ENCODE peak calls at places on chromosomes 1 and 21, in four cellular contexts. R is CD8-positive, alpha-beta T cell; K is AG10803; O is lower lobe of right lung. S is an unnamed sample.

GRCh38 chr1:19179597-19180271 is 30.3 kb downstream of the UBR4 start:
- DNase-seq in R (peak), K (peak), O (no peak), S (no peak)

GRCh38 chr1:56297191-56297590 is 282.2 kb downstream of the PLPP3 start:
- DNase-seq in R (no peak), K (peak), O (no peak), S (no peak)

GRCh38 chr1:204560590-204560989 is 44.4 kb downstream of the MDM4 start:
- DNase-seq in R (no peak), K (peak), O (no peak), S (peak)

GRCh38 chr1:46747683-46748288 is 28.9 kb upstream of the EFCAB14 start:
- DNase-seq in R (no peak), K (peak), O (no peak), S (peak)

GRCh38 chr1:201827321-201828281 is 1.4 kb upstream of the IPO9 start:
- DNase-seq in R (no peak), K (peak), O (no peak), S (no peak)

GRCh38 chr1:77400781-77401180 is 119.0 kb downstream of the AK5 start:
- DNase-seq in R (no peak), K (no peak), O (no peak), S (no peak)

GRCh38 chr1:226123591-226124471 is 61.3 kb downstream of the H3-3A start:
- DNase-seq in R (no peak), K (no peak), O (no peak), S (peak)

GRCh38 chr1:183089025-183089639 is 65.9 kb downstream of the LAMC1 start:
- DNase-seq in R (no peak), K (no peak), O (no peak), S (no peak)

GRCh38 chr1:19606817-19607706 is 37.0 kb upstream of the NBL1 start:
- DNase-seq in R (peak), K (peak), O (no peak), S (no peak)

GRCh38 chr1:222375656-222376055 is 172.2 kb downstream of the HHIPL2 start:
- DNase-seq in R (no peak), K (no peak), O (no peak), S (no peak)

GRCh38 chr1:227946624-227947424 is 908 bp downstream of the WNT9A start:
- DNase-seq in R (peak), K (peak), O (peak), S (peak)

GRCh38 chr1:233543338-233544255 is 70.3 kb upstream of the KCNK1 start:
- DNase-seq in R (no peak), K (peak), O (no peak), S (peak)

GRCh38 chr1:41109316-41110263 is 88.1 kb upstream of the SLFNL1 start:
- DNase-seq in R (no peak), K (peak), O (no peak), S (peak)

GRCh38 chr1:108590947-108591346 is 31.0 kb downstream of the EEIG2 start:
- DNase-seq in R (no peak), K (peak), O (no peak), S (peak)

GRCh38 chr1:7313081-7313546 is 458.0 kb upstream of the VAMP3 start:
- DNase-seq in R (no peak), K (no peak), O (no peak), S (peak)

GRCh38 chr1:61081637-61082335 is 575 bp upstream of the NFIA start:
- DNase-seq in R (peak), K (peak), O (peak), S (peak)

GRCh38 chr1:45205000-45205909 is 1.1 kb downstream of the ZSWIM5 start:
- DNase-seq in R (peak), K (peak), O (peak), S (peak)

GRCh38 chr1:15337656-15338402 is 71.9 kb upstream of the EFHD2 start:
- DNase-seq in R (no peak), K (peak), O (peak), S (peak)

GRCh38 chr1:91569411-91570104 is 68.9 kb downstream of the CDC7 start:
- DNase-seq in R (no peak), K (peak), O (peak), S (peak)

GRCh38 chr21:36615274-36615964 is 83.5 kb upstream of the SIM2 start:
- DNase-seq in R (no peak), K (no peak), O (no peak), S (peak)

GRCh38 chr1:111538343-111539035 is 35.1 kb upstream of the ADORA3 start:
- DNase-seq in R (no peak), K (peak), O (no peak), S (peak)

GRCh38 chr1:183841950-183842816 is 37.3 kb downstream of the RGL1 start:
- DNase-seq in R (no peak), K (peak), O (no peak), S (peak)

GRCh38 chr1:54314691-54315455 is 91.3 kb downstream of the SSBP3 start:
- DNase-seq in R (no peak), K (no peak), O (no peak), S (no peak)

GRCh38 chr21:38567577-38568360 is 69.5 kb upstream of the ERG start:
- DNase-seq in R (no peak), K (peak), O (no peak), S (peak)

GRCh38 chr1:42968654-42969053 is 10.0 kb upstream of the SLC2A1 start:
- DNase-seq in R (no peak), K (no peak), O (no peak), S (no peak)

GRCh38 chr1:197841158-197841557 is 61.3 kb upstream of the C1orf53 start:
- DNase-seq in R (no peak), K (no peak), O (no peak), S (no peak)

GRCh38 chr1:39105841-39106765 is 80.0 kb downstream of the NDUFS5 start:
- DNase-seq in R (peak), K (peak), O (peak), S (peak)

GRCh38 chr1:183597656-183598055 is 7.4 kb upstream of the NCF2 start:
- DNase-seq in R (no peak), K (no peak), O (no peak), S (peak)

GRCh38 chr1:67750690-67751052 is 65.7 kb downstream of the GADD45A start:
- DNase-seq in R (no peak), K (no peak), O (no peak), S (no peak)

GRCh38 chr1:228472655-228473054 is 14.5 kb upstream of the RNF187 start:
- DNase-seq in R (no peak), K (no peak), O (no peak), S (peak)

GRCh38 chr1:169925505-169926482 is 32.1 kb upstream of the SCYL3 start:
- DNase-seq in R (no peak), K (peak), O (no peak), S (no peak)

GRCh38 chr1:178151831-178152230 is 57.9 kb downstream of the RASAL2 start:
- DNase-seq in R (no peak), K (no peak), O (no peak), S (peak)

GRCh38 chr1:159868766-159869165 is 6.3 kb upstream of the VSIG8 start:
- DNase-seq in R (no peak), K (no peak), O (no peak), S (no peak)

GRCh38 chr1:31327381-31327780 is 30.5 kb downstream of the ZCCHC17 start:
- DNase-seq in R (no peak), K (peak), O (no peak), S (peak)

GRCh38 chr21:37700641-37701202 is 215.5 kb downstream of the KCNJ6 start:
- DNase-seq in R (no peak), K (peak), O (no peak), S (peak)

GRCh38 chr1:109942434-109942833 is 31.8 kb downstream of the CSF1 start:
- DNase-seq in R (no peak), K (no peak), O (no peak), S (no peak)